ENCODE peak calls at places on chromosomes 1 and 21, in five cellular contexts. E is esophagus squamous epithelium; A is PC-3; Q is colonic mucosa; P is CD8-positive, alpha-beta memory T cell. X is an unnamed sample.

GRCh38 chr1:44330935-44331334 is 24.1 kb downstream of the ERI3 start:
- DNase-seq in E (no peak), A (no peak), Q (no peak), P (no peak), X (no peak)

GRCh38 chr1:232705815-232706575 is 76.1 kb upstream of the SIPA1L2 start:
- DNase-seq in E (no peak), A (no peak), Q (no peak), P (no peak), X (peak; percentile 37)

GRCh38 chr1:111484391-111484790 is 10.6 kb downstream of the C1orf162 start:
- DNase-seq in E (no peak), A (no peak), Q (no peak), P (no peak), X (no peak)

GRCh38 chr1:145985502-145986439 is 10.6 kb downstream of the TXNIP start:
- DNase-seq in E (no peak), A (peak; percentile 87), Q (no peak), P (no peak), X (peak; percentile 51)

GRCh38 chr1:117895482-117896114 is 33.8 kb downstream of the GDAP2 start:
- DNase-seq in E (no peak), A (peak; percentile 89), Q (peak; percentile 75), P (peak; percentile 35), X (peak; percentile 65)

GRCh38 chr1:206693029-206693428 is 8.3 kb downstream of the MAPKAPK2 start:
- DNase-seq in E (no peak), A (peak; percentile 29), Q (no peak), P (no peak), X (no peak)

GRCh38 chr1:46446646-46447498 is 42.8 kb upstream of the DMBX1 start:
- DNase-seq in E (no peak), A (peak; percentile 84), Q (peak; percentile 88), P (peak; percentile 58), X (peak; percentile 81)

GRCh38 chr21:15015622-15016471 is 49.0 kb downstream of the NRIP1 start:
- DNase-seq in E (no peak), A (peak; percentile 79), Q (no peak), P (no peak), X (no peak)

GRCh38 chr1:16012590-16013219 is 5.1 kb downstream of the HSPB7 start:
- DNase-seq in E (no peak), A (peak; percentile 18), Q (peak; percentile 62), P (no peak), X (peak; percentile 49)

GRCh38 chr1:229432905-229433304 is 989 bp downstream of the ACTA1 start:
- DNase-seq in E (no peak), A (no peak), Q (no peak), P (no peak), X (no peak)

GRCh38 chr1:17596651-17597509 is 57.4 kb downstream of the ARHGEF10L start:
- DNase-seq in E (no peak), A (no peak), Q (peak; percentile 85), P (no peak), X (peak; percentile 92)

GRCh38 chr1:203083463-203083921 is 2.3 kb downstream of the MYOG start:
- DNase-seq in E (no peak), A (no peak), Q (peak; percentile 12), P (no peak), X (no peak)

GRCh38 chr1:185441608-185442007 is 124.6 kb upstream of the IVNS1ABP start:
- DNase-seq in E (no peak), A (peak; percentile 88), Q (no peak), P (no peak), X (peak; percentile 21)

GRCh38 chr1:183567584-183567983 is 22.7 kb downstream of the NCF2 start:
- DNase-seq in E (no peak), A (peak; percentile 80), Q (peak; percentile 53), P (no peak), X (peak; percentile 20)

GRCh38 chr21:15687208-15687607 is 42.6 kb upstream of the USP25 start:
- DNase-seq in E (no peak), A (peak; percentile 32), Q (no peak), P (no peak), X (no peak)

GRCh38 chr1:150213170-150214098 is 22.5 kb downstream of the ANP32E start:
- DNase-seq in E (peak; percentile 85), A (peak; percentile 45), Q (peak; percentile 93), P (peak; percentile 87), X (peak; percentile 95)

GRCh38 chr1:167207940-167208623 is 12.6 kb upstream of the POU2F1 start:
- DNase-seq in E (no peak), A (no peak), Q (no peak), P (no peak), X (no peak)

GRCh38 chr21:26572668-26573381 is at the start of gene CYYR1:
- DNase-seq in E (no peak), A (no peak), Q (no peak), P (no peak), X (no peak)

GRCh38 chr1:14790967-14791366 is 192.5 kb downstream of the KAZN start:
- DNase-seq in E (no peak), A (no peak), Q (no peak), P (no peak), X (no peak)

GRCh38 chr21:33286600-33287456 is 20.7 kb downstream of the IL10RB start:
- DNase-seq in E (no peak), A (peak; percentile 82), Q (peak; percentile 62), P (no peak), X (peak; percentile 64)

GRCh38 chr1:69263982-69264381 is 303.7 kb upstream of the LRRC7 start:
- DNase-seq in E (no peak), A (no peak), Q (no peak), P (no peak), X (no peak)

GRCh38 chr1:234256359-234256758 is 116.9 kb upstream of the COA6 start:
- DNase-seq in E (no peak), A (no peak), Q (no peak), P (no peak), X (no peak)

GRCh38 chr1:109790735-109791494 is 27.2 kb upstream of the EPS8L3 start:
- DNase-seq in E (no peak), A (no peak), Q (peak; percentile 58), P (peak; percentile 67), X (peak; percentile 60)

GRCh38 chr1:109793089-109793485 is 29.4 kb upstream of the EPS8L3 start:
- DNase-seq in E (no peak), A (no peak), Q (peak; percentile 21), P (no peak), X (no peak)

GRCh38 chr1:109793486-109794318 is 30.0 kb upstream of the EPS8L3 start:
- DNase-seq in E (no peak), A (peak; percentile 52), Q (peak; percentile 80), P (peak; percentile 24), X (peak; percentile 95)

GRCh38 chr1:109791495-109792040 is 27.8 kb upstream of the EPS8L3 start:
- DNase-seq in E (no peak), A (no peak), Q (peak; percentile 18), P (no peak), X (no peak)

GRCh38 chr1:109792056-109792831 is 28.5 kb upstream of the EPS8L3 start:
- DNase-seq in E (no peak), A (peak; percentile 76), Q (peak; percentile 68), P (no peak), X (no peak)
- H3K4me1 ChIP-seq in E (peaks cover 80% of the 10 kb centered on the region), A (peaks cover 39% of the 10 kb centered on the region), Q (peaks cover 17% of the 10 kb centered on the region), P (peaks cover 74% of the 10 kb centered on the region), X (peaks cover 20% of the 10 kb centered on the region)

GRCh38 chr1:22100168-22100567 is 42.7 kb downstream of the WNT4 start:
- DNase-seq in E (no peak), A (no peak), Q (no peak), P (no peak), X (no peak)

GRCh38 chr1:22102746-22103145 is 40.2 kb downstream of the WNT4 start:
- DNase-seq in E (no peak), A (no peak), Q (no peak), P (no peak), X (no peak)

GRCh38 chr1:22101995-22102394 is 40.9 kb downstream of the WNT4 start:
- DNase-seq in E (no peak), A (no peak), Q (no peak), P (no peak), X (no peak)

GRCh38 chr1:22098752-22099151 is 44.1 kb downstream of the WNT4 start:
- DNase-seq in E (no peak), A (no peak), Q (no peak), P (no peak), X (no peak)

GRCh38 chr1:22101199-22101598 is 41.7 kb downstream of the WNT4 start:
- DNase-seq in E (no peak), A (no peak), Q (no peak), P (no peak), X (no peak)
- H3K27ac ChIP-seq in E (no peak overlapping the region), A (no peak overlapping the region), Q (no peak overlapping the region), P (no peak overlapping the region), X (no peak overlapping the region)

GRCh38 chr1:26543444-26543835 is 13.9 kb downstream of the RPS6KA1 start:
- DNase-seq in E (no peak), A (no peak), Q (no peak), P (no peak), X (no peak)

GRCh38 chr1:26541431-26541815 is 11.9 kb downstream of the RPS6KA1 start:
- DNase-seq in E (no peak), A (no peak), Q (no peak), P (no peak), X (no peak)

GRCh38 chr1:26544156-26544555 is 14.6 kb downstream of the RPS6KA1 start:
- DNase-seq in E (no peak), A (no peak), Q (no peak), P (no peak), X (no peak)

GRCh38 chr1:26541816-26542711 is 12.5 kb downstream of the RPS6KA1 start:
- DNase-seq in E (peak; percentile 74), A (peak; percentile 8), Q (peak; percentile 66), P (peak; percentile 57), X (peak; percentile 64)

GRCh38 chr1:26542781-26543443 is 13.4 kb downstream of the RPS6KA1 start:
- DNase-seq in E (no peak), A (no peak), Q (no peak), P (no peak), X (no peak)
- H3K4me1 ChIP-seq in E (peaks cover 92% of the 10 kb centered on the region), A (peaks cover 7% of the 10 kb centered on the region), Q (no peaks in the 10 kb centered on the region), P (peaks cover 92% of the 10 kb centered on the region), X (no peaks in the 10 kb centered on the region)

GRCh38 chr1:36321119-36321951 is 2.1 kb downstream of the EVA1B start:
- DNase-seq in E (no peak), A (no peak), Q (peak; percentile 57), P (no peak), X (peak; percentile 44)
- H3K27ac ChIP-seq in E (peak overlapping the region; percentile 26), A (no peak overlapping the region), Q (no peak overlapping the region), P (peak overlapping the region; percentile 59), X (peak overlapping the region; percentile 56)